ENCODE peak calls at places on chromosomes 3 and 15, in five cellular contexts. P is upper lobe of left lung, Y is AG09309, I is MM.1S, Z is coronary artery. V is an unnamed sample.

GRCh38 chr3:52190294-52190841 is 7.6 kb upstream of the ALAS1 start:
- DNase-seq in P (peak), Y (peak), I (no peak), Z (no peak), V (no peak)

GRCh38 chr3:177437513-177438337 is 240.4 kb upstream of the TBL1XR1 start:
- DNase-seq in P (no peak), Y (no peak), I (no peak), Z (no peak), V (no peak)

GRCh38 chr3:107297597-107297996 is 79.6 kb upstream of the CCDC54 start:
- DNase-seq in P (no peak), Y (no peak), I (no peak), Z (no peak), V (no peak)

GRCh38 chr15:90735929-90736328 is 18.8 kb downstream of the BLM start:
- DNase-seq in P (no peak), Y (no peak), I (no peak), Z (no peak), V (no peak)

GRCh38 chr3:188712257-188712924 is 459.4 kb upstream of the TPRG1 start:
- DNase-seq in P (peak), Y (peak), I (no peak), Z (no peak), V (no peak)

GRCh38 chr3:186784820-186785516 is 1.6 kb downstream of the EIF4A2 start:
- DNase-seq in P (no peak), Y (no peak), I (peak), Z (no peak), V (no peak)

GRCh38 chr3:160756907-160757623 is 1.0 kb downstream of the PPM1L start:
- DNase-seq in P (no peak), Y (no peak), I (no peak), Z (peak), V (no peak)

GRCh38 chr15:75349851-75350588 is 3.2 kb downstream of the NEIL1 start:
- DNase-seq in P (peak), Y (no peak), I (no peak), Z (no peak), V (no peak)

GRCh38 chr3:117439812-117440211 is 730.2 kb downstream of the TUSC7 start:
- DNase-seq in P (peak), Y (no peak), I (no peak), Z (no peak), V (no peak)

GRCh38 chr3:66411436-66411835 is 89.4 kb downstream of the LRIG1 start:
- DNase-seq in P (no peak), Y (no peak), I (no peak), Z (peak), V (no peak)

GRCh38 chr3:10074666-10075065 is 33.4 kb downstream of the FANCD2OS start:
- DNase-seq in P (no peak), Y (no peak), I (no peak), Z (no peak), V (no peak)

GRCh38 chr3:148962513-148962912 is 28.8 kb upstream of the GYG1 start:
- DNase-seq in P (peak), Y (peak), I (no peak), Z (no peak), V (peak)

GRCh38 chr3:179321585-179322322 is 1.1 kb upstream of the ZNF639 start:
- DNase-seq in P (peak), Y (no peak), I (peak), Z (no peak), V (no peak)

GRCh38 chr15:58546635-58547627 is 115.1 kb downstream of the LIPC start:
- DNase-seq in P (no peak), Y (peak), I (no peak), Z (no peak), V (peak)

GRCh38 chr3:148614463-148614862 is 83.2 kb upstream of the AGTR1 start:
- DNase-seq in P (no peak), Y (no peak), I (no peak), Z (no peak), V (no peak)

GRCh38 chr3:54570008-54570407 is 357.9 kb downstream of the LRTM1 start:
- DNase-seq in P (no peak), Y (no peak), I (no peak), Z (no peak), V (no peak)

GRCh38 chr15:37204698-37205097 is 104.3 kb upstream of the MEIS2 start:
- DNase-seq in P (no peak), Y (no peak), I (peak), Z (no peak), V (no peak)

GRCh38 chr3:135159848-135160247 is 364.8 kb downstream of the EPHB1 start:
- DNase-seq in P (no peak), Y (no peak), I (no peak), Z (peak), V (no peak)

GRCh38 chr15:80972276-80972675 is 17.3 kb downstream of the MESD start:
- DNase-seq in P (no peak), Y (no peak), I (no peak), Z (no peak), V (no peak)

GRCh38 chr3:10985181-10985580 is 7.4 kb upstream of the SLC6A1 start:
- DNase-seq in P (no peak), Y (no peak), I (no peak), Z (no peak), V (no peak)

GRCh38 chr3:188211476-188211875 is 57.5 kb downstream of the LPP start:
- DNase-seq in P (no peak), Y (no peak), I (no peak), Z (no peak), V (no peak)

GRCh38 chr3:184234224-184234623 is 4.8 kb downstream of the VWA5B2 start:
- DNase-seq in P (peak), Y (peak), I (no peak), Z (no peak), V (no peak)

GRCh38 chr15:29784413-29784812 is 37.9 kb downstream of the TJP1 start:
- DNase-seq in P (no peak), Y (no peak), I (no peak), Z (no peak), V (no peak)

GRCh38 chr15:52288051-52288942 is 7.3 kb downstream of the MYO5C start:
- DNase-seq in P (peak), Y (no peak), I (no peak), Z (no peak), V (no peak)

GRCh38 chr15:52803543-52804306 is 13.6 kb upstream of the ONECUT1 start:
- DNase-seq in P (no peak), Y (no peak), I (peak), Z (no peak), V (no peak)

GRCh38 chr3:167184511-167184910 is 195.6 kb downstream of the ZBBX start:
- DNase-seq in P (no peak), Y (no peak), I (no peak), Z (no peak), V (no peak)

GRCh38 chr3:178084938-178085816 is 451.1 kb upstream of the KCNMB2 start:
- DNase-seq in P (peak), Y (no peak), I (peak), Z (peak), V (no peak)

GRCh38 chr15:62792960-62793758 is 249.4 kb upstream of the TPM1 start:
- DNase-seq in P (no peak), Y (no peak), I (no peak), Z (no peak), V (no peak)

GRCh38 chr15:76996526-76997401 is 1.8 kb downstream of the PSTPIP1 start:
- DNase-seq in P (no peak), Y (no peak), I (no peak), Z (no peak), V (no peak)

GRCh38 chr3:72142028-72142427 is 357.1 kb upstream of the PROK2 start:
- DNase-seq in P (no peak), Y (no peak), I (no peak), Z (no peak), V (no peak)

GRCh38 chr3:196063456-196063855 is 18.4 kb downstream of the TFRC start:
- DNase-seq in P (no peak), Y (peak), I (no peak), Z (no peak), V (no peak)

GRCh38 chr3:14413381-14414071 is 11.1 kb downstream of the SLC6A6 start:
- DNase-seq in P (peak), Y (no peak), I (no peak), Z (no peak), V (no peak)

GRCh38 chr15:83644453-83644852 is 9.5 kb upstream of the ADAMTSL3 start:
- DNase-seq in P (no peak), Y (no peak), I (no peak), Z (no peak), V (no peak)

GRCh38 chr3:104582092-104582491 is 784.6 kb upstream of the ALCAM start:
- DNase-seq in P (no peak), Y (no peak), I (no peak), Z (no peak), V (no peak)

GRCh38 chr3:178203152-178203551 is 333.1 kb upstream of the KCNMB2 start:
- DNase-seq in P (no peak), Y (peak), I (no peak), Z (no peak), V (no peak)

GRCh38 chr3:71512000-71512399 is 71.5 kb downstream of the FOXP1 start:
- DNase-seq in P (no peak), Y (no peak), I (peak), Z (no peak), V (no peak)

DNA sequence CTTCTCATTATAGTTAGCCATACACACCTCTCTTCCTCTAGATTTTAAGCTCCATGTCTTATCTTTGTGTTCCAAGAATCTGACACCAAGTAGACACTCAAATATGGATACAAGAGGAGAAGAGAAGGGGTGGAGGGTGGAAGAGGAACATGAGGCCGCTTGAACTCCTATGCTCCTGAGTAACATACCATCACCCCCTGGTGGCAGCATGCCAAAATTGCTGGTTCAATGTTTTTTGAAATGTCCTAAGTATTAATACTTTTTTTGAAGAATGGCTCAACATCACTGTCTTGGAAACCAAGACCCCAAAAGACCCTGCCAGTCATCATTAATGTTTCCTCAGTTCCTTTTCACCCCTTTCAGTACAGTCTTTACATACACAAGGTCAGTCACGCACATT is 71.8 kb upstream of the HACD2 start:
- DNase-seq in P (no peak), Y (no peak), I (peak), Z (no peak), V (no peak)
- TF ChIP-seq CTCF in P (no peak), Y (no peak), I (peak), Z (no peak), V (peak)

DNA sequence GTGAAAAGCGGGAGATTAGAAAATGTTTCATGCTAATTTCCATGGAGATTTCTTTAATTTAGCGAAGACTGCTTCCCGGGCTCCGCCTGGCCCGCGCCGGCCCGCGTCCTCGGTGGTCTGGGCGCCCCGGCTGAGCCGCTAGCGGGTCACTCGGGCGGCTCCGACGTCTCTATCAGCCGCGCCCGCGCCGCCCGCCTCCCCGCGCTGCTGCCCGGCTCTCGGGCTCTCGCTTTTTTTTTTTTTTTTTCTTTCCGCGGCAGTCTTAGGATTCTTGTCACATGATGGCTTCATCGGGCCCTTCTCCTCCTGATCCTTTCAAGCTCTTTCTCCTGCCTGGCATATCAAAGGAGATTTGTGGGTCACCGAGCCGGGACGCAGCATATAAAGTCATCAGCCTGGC is 617.3 kb downstream of the NR2F2 start:
- DNase-seq in P (no peak), Y (no peak), I (no peak), Z (no peak), V (no peak)
- H3K4me3 ChIP-seq in P (peak), Y (no peak), I (no peak), Z (peak), V (no peak)

DNA sequence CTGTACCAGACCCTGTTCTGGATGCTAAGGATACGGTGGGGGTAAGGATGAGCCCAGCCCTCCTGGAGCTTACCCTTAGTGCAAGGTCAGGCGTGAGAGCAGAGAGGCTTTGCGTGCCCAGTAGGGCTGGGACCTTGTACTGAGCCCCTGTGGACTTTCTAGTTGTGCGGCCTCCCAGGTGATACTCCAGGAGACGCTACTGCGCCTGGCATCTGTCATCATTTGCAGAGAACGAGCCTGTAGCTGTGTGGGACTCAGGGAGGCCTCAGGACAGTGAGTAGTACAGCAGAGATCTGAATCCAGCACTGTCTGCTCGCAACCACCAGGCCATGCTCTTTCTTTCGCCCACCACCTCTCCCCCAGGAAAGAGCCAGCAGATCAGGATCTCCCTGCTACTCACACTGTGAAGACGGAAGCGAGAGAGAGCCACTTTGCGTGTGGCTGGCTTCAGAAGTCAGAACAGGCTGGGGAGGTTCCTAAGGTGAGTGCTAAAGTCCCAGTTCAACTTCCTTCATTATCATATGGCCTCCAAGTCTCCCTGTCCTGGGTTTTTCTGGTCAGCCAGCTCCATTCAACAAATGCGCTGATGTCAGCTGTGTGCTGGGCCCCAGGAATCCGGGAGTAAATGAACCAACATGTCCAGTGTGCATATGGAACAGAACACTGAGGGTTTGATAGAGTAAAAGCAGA is 38.2 kb upstream of the ITGA11 start:
- DNase-seq in P (peak), Y (no peak), I (no peak), Z (no peak), V (no peak)
- TF ChIP-seq CTCF in P (no peak), Y (no peak), I (no peak), Z (no peak), V (no peak)

GRCh38 chr15:92661961-92662360 is 6.4 kb upstream of the FAM174B start:
- DNase-seq in P (no peak), Y (no peak), I (no peak), Z (no peak), V (no peak)

GRCh38 chr15:92664178-92664900 is 8.8 kb upstream of the FAM174B start:
- DNase-seq in P (no peak), Y (no peak), I (no peak), Z (no peak), V (no peak)

GRCh38 chr15:92665100-92665555 is 9.6 kb upstream of the FAM174B start:
- DNase-seq in P (peak), Y (no peak), I (peak), Z (no peak), V (no peak)

GRCh38 chr15:92662797-92663196 is 7.2 kb upstream of the FAM174B start:
- DNase-seq in P (no peak), Y (no peak), I (no peak), Z (no peak), V (no peak)

DNA sequence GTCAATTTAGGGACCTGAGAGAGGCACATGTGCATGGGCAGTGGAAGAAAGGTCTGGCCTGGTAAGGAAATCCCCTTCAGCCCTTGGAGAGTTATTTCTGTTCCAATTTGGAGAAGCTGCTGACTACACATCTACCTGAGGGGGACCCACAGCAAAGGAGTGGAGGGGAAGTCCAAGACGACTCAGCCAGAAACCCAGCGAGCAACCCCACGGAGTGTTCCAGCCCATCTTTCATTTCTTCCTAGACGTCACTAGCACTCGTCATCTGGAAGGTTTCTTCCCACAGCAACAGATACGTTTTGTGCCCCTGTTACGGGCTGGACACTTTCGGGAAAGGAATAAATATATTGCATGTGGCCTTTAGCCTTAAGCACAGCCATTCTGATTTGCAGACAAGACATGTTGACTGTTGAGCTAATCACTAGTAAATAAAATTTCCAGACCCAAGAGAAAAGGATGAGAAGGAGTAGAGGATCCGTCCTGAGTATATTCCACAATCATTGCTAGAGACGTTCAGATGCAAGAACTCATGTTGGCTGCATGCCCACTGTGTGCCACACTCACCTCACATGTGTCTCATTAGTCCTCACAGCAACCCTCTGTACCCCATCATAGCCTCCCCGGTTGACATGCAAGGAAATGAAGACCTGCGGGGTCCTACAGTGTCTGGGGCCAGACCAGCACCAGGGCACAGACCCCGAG is 7.8 kb upstream of the FAM174B start:
- DNase-seq in P (no peak), Y (no peak), I (no peak), Z (no peak), V (no peak)
- H3K4me3 ChIP-seq in P (no peak), Y (no peak), I (no peak), Z (no peak), V (no peak)

GRCh38 chr3:159727506-159727905 is 261.1 kb upstream of the IL12A start:
- DNase-seq in P (no peak), Y (no peak), I (peak), Z (no peak), V (no peak)

GRCh38 chr3:159734681-159735080 is 254.0 kb upstream of the IL12A start:
- DNase-seq in P (no peak), Y (no peak), I (no peak), Z (no peak), V (no peak)

GRCh38 chr3:159733194-159733860 is 255.3 kb upstream of the IL12A start:
- DNase-seq in P (no peak), Y (peak), I (no peak), Z (no peak), V (no peak)

GRCh38 chr3:159731254-159731653 is 257.4 kb upstream of the IL12A start:
- DNase-seq in P (no peak), Y (no peak), I (peak), Z (no peak), V (no peak)

DNA sequence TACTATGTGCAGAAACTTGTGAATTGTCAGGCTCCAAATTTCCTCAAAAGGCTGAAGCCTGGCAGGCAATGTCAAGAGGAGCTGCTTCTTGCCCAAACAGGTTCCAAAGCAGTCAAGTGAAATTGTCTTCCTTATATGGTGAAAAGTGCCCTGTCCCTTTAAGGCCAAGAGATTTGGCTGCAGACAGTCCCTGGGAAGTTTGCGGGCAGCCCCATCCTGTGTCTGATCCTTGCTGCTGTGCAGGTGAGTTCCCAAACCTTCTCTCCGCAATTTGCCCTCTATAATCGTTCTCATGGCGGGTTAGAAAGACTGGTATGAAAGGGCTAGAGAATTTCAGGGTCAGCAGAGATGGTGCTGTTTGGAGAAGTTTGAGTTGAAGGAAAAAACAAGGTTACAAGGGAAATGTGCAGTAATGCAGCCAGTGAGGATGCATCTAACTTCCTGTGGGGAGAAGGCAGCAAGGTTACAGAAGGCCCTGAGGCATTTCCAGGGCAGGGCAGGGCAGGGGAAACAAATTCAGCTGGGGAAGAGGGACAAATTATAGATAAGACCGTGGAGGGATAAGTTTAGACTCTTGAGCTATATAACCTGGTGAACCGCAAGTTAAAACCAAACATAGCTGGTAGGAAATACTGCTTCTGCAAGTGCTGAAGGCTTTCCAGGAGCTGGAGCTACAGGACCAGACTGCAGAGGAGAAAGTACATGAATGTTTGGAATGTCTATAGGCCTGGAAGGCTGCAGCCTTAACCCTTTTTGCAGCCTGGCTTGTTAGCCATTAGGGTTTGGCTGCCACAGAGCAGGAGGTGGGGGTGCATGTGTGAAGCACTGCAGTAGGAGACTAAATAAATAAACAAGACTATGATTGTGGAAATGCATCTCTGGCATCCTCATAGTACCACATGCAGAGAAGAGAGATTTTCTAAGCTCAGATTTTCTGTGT is 256.2 kb upstream of the IL12A start:
- DNase-seq in P (peak), Y (peak), I (peak), Z (no peak), V (no peak)
- TF ChIP-seq CTCF in P (no peak), Y (peak), I (no peak), Z (no peak), V (no peak)

V was measured in HFF-Myc.